ENCODE peak calls at places on chromosomes 3 and 15, in eight cellular contexts. T is stimulated activated CD4-positive, alpha-beta T cell treated with anti-CD3 and anti-CD28 coated beads, Interleukin-1b, Interleukin-23, amount 100 ng/mL, for 24 hours; I is NCI-H1092 treated with DMSO at 0.1 percent for 48 hours; H is sciatic nerve; O is fibroblast of mammary gland; Q is nephron progenitor cell; L is left lung; E is neural crest cell. Z is an unnamed sample.

GRCh38 chr15:37765809-37766208 is 168.6 kb upstream of the TMCO5A start:
- DNase-seq in T (no peak), E (no peak), O (peak), Q (no peak), L (no peak), H (no peak), I (peak), Z (peak)

GRCh38 chr15:99704444-99704838 is 28.8 kb downstream of the LYSMD4 start:
- DNase-seq in O (peak), Q (peak), L (no peak), I (peak), H (no peak), E (peak), T (no peak), Z (peak)

GRCh38 chr3:189340680-189341460 is 169.1 kb downstream of the TPRG1 start:
- DNase-seq in I (no peak), T (no peak), H (no peak), Q (peak), O (peak), L (no peak), E (no peak), Z (no peak)

GRCh38 chr15:40722934-40723333 is 28.0 kb downstream of the RAD51 start:
- DNase-seq in O (peak), I (no peak), E (no peak), T (no peak), Q (no peak), L (no peak), H (no peak), Z (peak)

GRCh38 chr3:37096292-37096691 is 78.1 kb downstream of the LRRFIP2 start:
- DNase-seq in H (no peak), I (no peak), T (no peak), Q (no peak), E (no peak), L (no peak), O (peak), Z (peak)

GRCh38 chr15:83323296-83323711 is 38.8 kb upstream of the BNC1 start:
- DNase-seq in I (no peak), Q (peak), E (no peak), T (no peak), L (no peak), O (peak), H (no peak), Z (peak)

GRCh38 chr3:20773320-20773984 is 587.4 kb upstream of the SGO1 start:
- DNase-seq in L (no peak), O (no peak), E (no peak), H (no peak), I (no peak), T (no peak), Q (no peak), Z (no peak)

GRCh38 chr3:141237701-141238521 is 6.3 kb downstream of the PXYLP1 start:
- DNase-seq in I (peak), T (no peak), L (peak), O (no peak), E (no peak), H (no peak), Q (no peak), Z (no peak)

GRCh38 chr15:45522931-45523331 is 376 bp upstream of the SLC30A4 start:
- DNase-seq in O (peak), H (no peak), Q (peak), L (peak), T (peak), E (no peak), I (peak), Z (peak)

GRCh38 chr15:67127925-67128324 is 62.5 kb downstream of the SMAD3 start:
- DNase-seq in E (no peak), Q (no peak), H (peak), O (peak), I (no peak), L (no peak), T (no peak), Z (peak)

GRCh38 chr15:79089890-79090486 is 592 bp downstream of the RASGRF1 start:
- DNase-seq in E (no peak), H (no peak), T (no peak), I (no peak), O (peak), Q (peak), L (no peak), Z (no peak)

GRCh38 chr3:152426393-152426792 is 157.7 kb downstream of the MBNL1 start:
- DNase-seq in Q (no peak), E (no peak), T (no peak), I (no peak), L (no peak), O (no peak), H (no peak), Z (no peak)

GRCh38 chr3:133037440-133037839 is 751 bp upstream of the TMEM108 start:
- DNase-seq in E (no peak), I (no peak), Q (no peak), L (peak), H (no peak), T (no peak), O (no peak), Z (no peak)

GRCh38 chr3:46565607-46566039 is 479 bp downstream of the LRRC2 start:
- DNase-seq in E (peak), T (no peak), L (no peak), Q (peak), O (no peak), I (no peak), H (no peak), Z (no peak)

GRCh38 chr15:58562135-58562534 is 130.3 kb downstream of the LIPC start:
- DNase-seq in Q (no peak), T (no peak), L (no peak), H (peak), E (no peak), I (peak), O (no peak), Z (no peak)

GRCh38 chr3:150349314-150350097 is 58.6 kb upstream of the TSC22D2 start:
- DNase-seq in Q (no peak), L (peak), I (no peak), E (no peak), T (no peak), H (peak), O (no peak), Z (no peak)

GRCh38 chr15:49116108-49116507 is 39.3 kb downstream of the COPS2 start:
- DNase-seq in T (no peak), L (no peak), I (no peak), O (no peak), H (no peak), Q (no peak), E (no peak), Z (no peak)

GRCh38 chr3:125073506-125073905 is 17.7 kb upstream of the HEG1 start:
- DNase-seq in E (no peak), H (no peak), L (no peak), Q (no peak), I (no peak), O (no peak), T (no peak), Z (no peak)

GRCh38 chr3:196979545-196979944 is 10.9 kb upstream of the PIGZ start:
- DNase-seq in O (peak), I (no peak), E (no peak), L (no peak), Q (no peak), H (peak), T (no peak), Z (peak)

Z was measured in iris pigment epithelial cell.